ENCODE peak calls at places on chromosomes 13 and 19, in ten cellular contexts. T, L, A, O, U, S, C, G, J and M are unnamed samples.
A peak's percentile ranks its signal among the peaks of the same experiment; 100 is the strongest.

GRCh38 chr19:1112254-1113208 is 8.7 kb downstream of the GPX4 start:
- DNase-seq in T (no peak), L (no peak), J (peak; percentile 93), S (peak; percentile 64), O (no peak), C (no peak), G (no peak), U (no peak), A (no peak), M (peak; percentile 49)

GRCh38 chr13:42977219-42977659 is 14.8 kb downstream of the EPSTI1 start:
- DNase-seq in C (peak; percentile 34), A (peak; percentile 32), G (no peak), J (no peak), U (no peak), O (no peak), L (no peak), T (no peak), S (no peak), M (no peak)

GRCh38 chr19:49642488-49643035 is 553 bp downstream of the SCAF1 start:
- DNase-seq in J (no peak), L (no peak), S (no peak), C (no peak), A (no peak), O (no peak), G (no peak), T (peak; percentile 57), U (no peak), M (no peak)

GRCh38 chr13:46484561-46484960 is 68.4 kb upstream of the LRCH1 start:
- DNase-seq in L (no peak), S (no peak), J (no peak), O (no peak), A (no peak), T (peak; percentile 20), G (no peak), U (no peak), C (no peak), M (no peak)

GRCh38 chr13:36105726-36106125 is 25.5 kb downstream of the DCLK1 start:
- DNase-seq in U (no peak), G (no peak), L (no peak), T (no peak), A (no peak), C (no peak), J (no peak), O (no peak), S (no peak), M (no peak)

GRCh38 chr19:2014731-2015610 is 543 bp downstream of the BTBD2 start:
- DNase-seq in S (peak; percentile 46), J (no peak), T (peak; percentile 64), U (no peak), L (peak; percentile 25), C (peak; percentile 81), G (no peak), A (peak; percentile 82), O (no peak), M (no peak)

GRCh38 chr13:79108914-79109643 is 297.0 kb downstream of the RBM26 start:
- DNase-seq in J (no peak), O (no peak), S (no peak), U (no peak), T (no peak), G (no peak), C (no peak), A (no peak), L (no peak), M (no peak)

GRCh38 chr13:43407023-43407581 is 379.7 kb downstream of the ENOX1 start:
- DNase-seq in L (no peak), O (no peak), U (no peak), C (no peak), J (no peak), S (no peak), G (no peak), T (no peak), A (no peak), M (no peak)

GRCh38 chr13:41458187-41458938 is 1.0 kb downstream of the RGCC start:
- DNase-seq in A (peak; percentile 39), T (peak; percentile 67), C (peak; percentile 51), U (no peak), S (peak; percentile 41), L (peak; percentile 18), G (peak; percentile 24), J (no peak), O (peak; percentile 15), M (no peak)

GRCh38 chr19:45428385-45429231 is 4.9 kb upstream of the ERCC1 start:
- DNase-seq in L (peak; percentile 59), C (peak; percentile 72), A (peak; percentile 68), U (no peak), S (peak; percentile 79), G (peak; percentile 64), T (peak; percentile 29), O (peak; percentile 30), J (no peak), M (no peak)

GRCh38 chr19:4830768-4831265 is 695 bp downstream of the TICAM1 start:
- DNase-seq in L (no peak), J (no peak), G (no peak), O (peak; percentile 23), S (no peak), U (no peak), A (no peak), T (peak; percentile 32), C (no peak), M (no peak)

GRCh38 chr19:4830332-4830731 is 1.2 kb downstream of the TICAM1 start:
- DNase-seq in S (no peak), C (no peak), J (no peak), O (no peak), A (no peak), L (no peak), G (no peak), U (no peak), T (no peak), M (no peak)

GRCh38 chr19:4832776-4833175 is 1.3 kb upstream of the TICAM1 start:
- DNase-seq in J (no peak), T (no peak), U (no peak), G (no peak), A (no peak), S (no peak), O (no peak), C (no peak), L (no peak), M (no peak)

GRCh38 chr19:4829001-4829712 is 2.4 kb downstream of the TICAM1 start:
- DNase-seq in A (peak; percentile 31), L (no peak), C (peak; percentile 44), J (no peak), S (no peak), G (no peak), T (peak; percentile 81), O (no peak), U (no peak), M (no peak)

GRCh38 chr19:4831351-4832340 is at the start of gene TICAM1:
- DNase-seq in C (peak; percentile 85), J (peak; percentile 48), U (no peak), G (peak; percentile 42), O (peak; percentile 63), T (peak; percentile 70), L (peak; percentile 70), S (peak; percentile 82), A (peak; percentile 80), M (peak; percentile 61)
- TF ChIP-seq CTCF in C (no peak), J (peak; percentile 7), U (no peak), G (no peak), O (no peak), T (peak; percentile 28), L (no peak), S (no peak), A (no peak), M (no peak)

DNA sequence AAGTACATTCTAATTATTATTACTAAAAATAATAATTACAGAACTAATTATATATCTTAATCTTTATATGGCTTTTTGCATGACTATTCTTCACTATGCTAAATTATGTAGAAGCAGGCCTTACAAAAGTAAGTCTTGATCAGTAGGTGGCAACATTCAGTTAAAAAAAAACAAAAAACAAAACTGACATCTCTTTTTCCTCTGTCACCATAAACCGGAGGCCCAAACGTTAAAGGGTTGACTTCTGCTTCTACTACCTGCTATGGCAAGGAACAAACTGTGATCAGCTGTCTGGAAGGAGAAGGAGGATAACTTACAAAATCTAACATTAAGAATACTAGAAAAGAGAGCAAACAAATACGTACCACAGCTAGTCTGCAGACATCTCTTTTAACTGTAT is 1525.6 kb downstream of the SLITRK1 start:
- DNase-seq in U (no peak), S (no peak), C (no peak), T (no peak), O (peak; percentile 21), L (peak; percentile 12), G (peak; percentile 5), A (no peak), J (no peak), M (no peak)
- TF ChIP-seq CTCF in U (no peak), S (no peak), C (no peak), T (no peak), O (peak; percentile 26), L (peak; percentile 12), G (peak; percentile 3), A (peak; percentile 3), J (no peak), M (no peak)

GRCh38 chr19:29741226-29741625 is 26.2 kb upstream of the C19orf12 start:
- DNase-seq in A (no peak), J (no peak), S (no peak), U (no peak), O (no peak), G (no peak), C (no peak), T (no peak), L (no peak), M (no peak)

GRCh38 chr19:29743681-29744080 is 28.6 kb upstream of the C19orf12 start:
- DNase-seq in C (no peak), L (no peak), S (no peak), J (no peak), G (no peak), U (no peak), A (no peak), T (no peak), O (no peak), M (no peak)

GRCh38 chr19:29741776-29742175 is 26.7 kb upstream of the C19orf12 start:
- DNase-seq in L (no peak), U (no peak), A (no peak), J (no peak), O (no peak), C (no peak), S (no peak), G (no peak), T (no peak), M (no peak)

GRCh38 chr19:29748996-29749395 is 33.9 kb upstream of the C19orf12 start:
- DNase-seq in C (no peak), U (no peak), A (no peak), T (no peak), L (no peak), O (no peak), S (no peak), G (no peak), J (no peak), M (no peak)

DNA sequence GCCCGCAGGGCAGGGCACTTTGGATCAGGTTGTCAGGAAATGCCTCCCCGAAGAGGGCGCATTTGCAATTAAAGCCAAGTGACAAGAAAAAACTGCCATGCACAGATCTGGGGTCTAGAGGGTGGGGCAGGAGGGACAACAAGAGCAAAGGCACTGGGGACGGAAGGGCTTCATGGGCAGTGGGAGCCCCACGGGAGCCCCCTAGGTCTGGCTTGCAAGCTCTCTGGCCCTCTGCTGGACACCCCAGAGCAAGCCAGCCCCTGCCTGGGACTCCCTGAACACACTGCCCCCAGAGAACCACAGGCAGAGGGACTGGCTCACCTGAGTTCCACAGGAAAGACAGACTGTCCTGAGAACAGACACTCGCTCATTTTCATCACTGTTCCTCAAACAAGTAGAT is 30.2 kb upstream of the C19orf12 start:
- DNase-seq in C (no peak), A (no peak), T (no peak), U (no peak), L (no peak), S (no peak), G (no peak), O (no peak), J (no peak), M (no peak)
- TF ChIP-seq CTCF in C (no peak), A (no peak), T (peak; percentile 42), U (no peak), L (no peak), S (no peak), G (peak; percentile 26), O (peak; percentile 28), J (no peak), M (no peak)

GRCh38 chr13:102846261-102847015 is 606 bp downstream of the ERCC5 start:
- DNase-seq in T (peak; percentile 69), C (peak; percentile 41), U (no peak), L (peak; percentile 49), G (peak; percentile 39), S (peak; percentile 24), J (no peak), O (peak; percentile 34), A (peak; percentile 22), M (peak; percentile 21)
- TF ChIP-seq CTCF in T (no peak), C (no peak), U (no peak), L (no peak), G (no peak), S (no peak), J (no peak), O (no peak), A (no peak), M (no peak)